ENCODE peak calls at places on chromosome 7, in nine cellular contexts. U is A549, T is K562, Z is HepG2, P is suprapubic skin, D is stomach, O is ovary, J is tibial nerve, Y is SK-N-SH. V is an unnamed sample.

GRCh38 chr7:11754933-11755332 is 77.1 kb downstream of the THSD7A start:
- DNase-seq in Y (no peak), Z (no peak), J (no peak), T (no peak), D (no peak), U (no peak), P (no peak), O (no peak), V (no peak)

GRCh38 chr7:141231018-141231792 is 157.3 kb downstream of the TMEM178B start:
- DNase-seq in Z (peak), P (peak), D (no peak), J (no peak), T (no peak), O (no peak), Y (peak), U (peak), V (no peak)

GRCh38 chr7:80182630-80183276 is 48.1 kb downstream of the GNAI1 start:
- DNase-seq in Y (no peak), J (no peak), T (no peak), O (no peak), D (no peak), Z (no peak), P (no peak), U (no peak), V (no peak)

GRCh38 chr7:21071570-21071969 is 284.9 kb upstream of the SP8 start:
- DNase-seq in U (no peak), T (no peak), Z (no peak), D (no peak), P (no peak), J (no peak), Y (no peak), O (no peak), V (no peak)

GRCh38 chr7:30655096-30655970 is 26.9 kb downstream of the CRHR2 start:
- DNase-seq in T (no peak), Y (no peak), D (peak), P (peak), O (no peak), Z (no peak), U (no peak), J (no peak), V (peak)

GRCh38 chr7:55140221-55140980 is 121.6 kb downstream of the EGFR start:
- DNase-seq in Y (no peak), J (no peak), Z (no peak), T (no peak), U (no peak), D (no peak), P (no peak), O (no peak), V (peak)

GRCh38 chr7:46784746-46785145 is 797.2 kb downstream of the TNS3 start:
- DNase-seq in O (no peak), T (no peak), J (no peak), P (no peak), U (no peak), D (no peak), Z (no peak), Y (no peak), V (no peak)

GRCh38 chr7:665751-666453 is 60.6 kb upstream of the DNAAF5 start:
- DNase-seq in U (no peak), D (no peak), O (peak), P (no peak), J (no peak), Y (peak), T (no peak), Z (no peak), V (peak)

DNA sequence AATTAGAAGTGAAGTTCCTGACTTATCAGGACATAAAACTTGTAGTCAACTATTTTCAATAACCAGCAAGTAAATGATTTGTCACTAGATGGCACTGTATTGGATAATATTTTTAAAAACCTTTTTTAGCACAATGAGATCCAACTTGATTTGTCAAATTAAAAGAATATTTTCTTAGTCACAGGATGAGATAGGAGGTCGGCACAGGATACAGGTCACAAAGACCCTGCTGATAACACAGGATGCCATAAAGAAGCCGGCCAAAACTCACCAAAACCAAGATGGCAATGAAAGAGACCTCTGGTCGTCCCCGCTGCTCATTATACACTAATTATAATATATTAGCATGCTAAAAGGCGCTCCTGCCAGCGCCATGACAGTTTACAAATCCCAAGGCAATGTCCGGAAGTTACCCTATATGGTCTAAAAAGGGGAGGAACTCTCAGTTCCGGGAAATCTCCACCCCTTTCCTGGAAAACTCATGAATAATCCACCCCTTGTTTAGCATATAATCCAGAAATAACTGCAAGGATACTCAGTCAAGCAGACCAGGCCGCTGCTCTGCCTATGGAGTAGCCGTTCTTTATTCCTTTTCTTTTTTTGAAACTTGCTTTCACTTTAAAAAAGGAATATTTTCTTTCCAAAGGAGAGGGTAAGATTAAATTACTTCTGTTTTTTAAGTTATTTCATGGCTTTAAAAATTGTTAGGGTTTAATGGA is 255.7 kb upstream of the MKLN1 start:
- DNase-seq in U (no peak), P (no peak), Z (no peak), O (peak), J (peak), D (peak), T (peak), Y (peak), V (no peak)
- TF ChIP-seq CTCF in U (peak), P (peak), Z (no peak), O (no peak), J (peak), D (no peak), T (peak), Y (peak), V (no peak)

DNA sequence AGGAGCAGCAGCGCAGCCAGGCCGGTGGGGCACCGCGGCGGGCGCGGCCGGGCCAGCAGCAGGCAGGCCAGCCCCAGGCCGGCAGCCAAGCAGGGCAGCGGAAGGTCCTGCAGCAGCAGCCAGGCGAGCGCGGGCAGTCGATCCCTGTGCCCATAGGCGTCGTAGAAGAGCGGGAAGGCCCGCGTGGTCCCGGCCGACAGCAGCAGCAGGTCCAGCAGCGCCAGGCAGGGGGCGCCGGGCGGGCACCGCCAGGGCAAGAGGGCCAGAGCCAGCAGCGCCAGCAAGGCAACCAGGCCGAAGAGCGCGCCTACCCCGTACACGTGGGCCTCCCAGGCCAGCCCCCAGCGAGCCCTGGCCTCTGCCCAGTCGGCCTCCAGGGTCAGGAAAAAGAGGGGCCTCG is 8.4 kb upstream of the RBM28 start:
- DNase-seq in O (peak), D (peak), J (no peak), Z (peak), P (no peak), U (no peak), Y (peak), T (no peak), V (peak)
- TF ChIP-seq EP300 in O (no peak), D (no peak), J (no peak), Z (no peak), P (no peak), U (no peak), Y (no peak), T (no peak), V (no peak)

GRCh38 chr7:112381311-112382091 is 68.8 kb upstream of the IFRD1 start:
- DNase-seq in P (no peak), T (no peak), U (no peak), O (no peak), Z (no peak), Y (no peak), D (no peak), J (no peak), V (no peak)

GRCh38 chr7:112386619-112387018 is 63.6 kb upstream of the IFRD1 start:
- DNase-seq in D (no peak), Z (no peak), Y (no peak), J (no peak), U (no peak), O (no peak), T (no peak), P (no peak), V (no peak)

DNA sequence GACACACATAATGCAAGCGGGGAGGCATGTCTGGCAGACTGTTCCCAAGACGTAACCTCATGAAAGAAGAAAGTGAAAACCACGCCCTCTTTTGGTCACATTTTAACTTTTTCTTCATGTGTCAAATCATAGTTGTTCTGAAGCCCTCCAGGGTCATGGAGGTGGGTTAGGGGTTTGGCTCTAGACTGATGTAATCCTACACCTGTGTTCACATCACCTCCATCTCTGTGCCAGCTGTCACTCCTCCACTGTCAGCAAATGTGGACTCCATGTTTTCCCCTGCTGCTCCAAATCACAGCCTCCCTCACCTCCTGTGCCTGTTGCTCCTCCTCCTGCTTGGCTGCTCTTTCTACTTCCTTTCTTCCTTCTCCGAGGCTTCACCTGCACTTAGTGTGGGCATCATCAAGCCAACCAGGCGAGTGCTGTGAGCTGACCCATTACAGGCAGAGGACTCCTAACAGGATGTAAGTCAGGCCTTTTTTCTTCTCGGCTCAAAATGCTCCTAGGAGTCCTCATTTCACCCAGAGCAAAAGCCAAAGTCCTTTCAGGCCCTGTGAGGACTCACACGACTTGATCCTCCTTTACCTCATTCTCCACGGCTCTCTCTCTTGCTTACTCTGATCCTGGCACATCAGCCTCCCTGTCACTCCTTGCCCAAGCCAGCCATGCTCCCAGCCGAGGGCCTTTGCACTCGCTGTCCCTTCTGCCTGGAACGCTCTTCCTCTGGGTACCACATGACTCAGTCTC is 66.4 kb upstream of the IFRD1 start:
- DNase-seq in T (no peak), P (no peak), J (no peak), U (no peak), Y (no peak), Z (no peak), D (no peak), O (no peak), V (no peak)
- TF ChIP-seq CTCF in T (peak), P (no peak), J (no peak), U (no peak), Y (peak), Z (peak), D (no peak), O (no peak), V (no peak)

GRCh38 chr7:41193738-41194287 is 509.1 kb downstream of the INHBA start:
- DNase-seq in Y (peak), U (no peak), T (no peak), P (no peak), Z (no peak), J (no peak), O (no peak), D (no peak), V (no peak)

GRCh38 chr7:41190615-41191014 is 512.3 kb downstream of the INHBA start:
- DNase-seq in D (no peak), Z (no peak), J (no peak), P (no peak), T (no peak), Y (no peak), U (no peak), O (no peak), V (no peak)

GRCh38 chr7:41187322-41187721 is 515.6 kb downstream of the INHBA start:
- DNase-seq in Z (no peak), Y (no peak), U (no peak), D (no peak), O (no peak), P (no peak), T (no peak), J (no peak), V (no peak)

GRCh38 chr7:41188163-41189130 is 514.4 kb downstream of the INHBA start:
- DNase-seq in P (no peak), T (no peak), Z (no peak), J (no peak), D (no peak), Y (no peak), U (no peak), O (no peak), V (no peak)

GRCh38 chr7:41189866-41190265 is 513.0 kb downstream of the INHBA start:
- DNase-seq in T (no peak), U (peak), P (no peak), D (no peak), Y (no peak), O (no peak), J (no peak), Z (no peak), V (no peak)
- TF ChIP-seq EP300 in T (no peak), U (no peak), P (no peak), D (no peak), Y (peak), O (no peak), J (no peak), Z (no peak), V (no peak)

GRCh38 chr7:117674617-117675016 is 194.8 kb downstream of the CFTR start:
- DNase-seq in Y (no peak), D (no peak), O (no peak), Z (no peak), J (no peak), U (no peak), P (no peak), T (no peak), V (no peak)

GRCh38 chr7:117673367-117673766 is 193.5 kb downstream of the CFTR start:
- DNase-seq in D (peak), O (no peak), U (no peak), Y (no peak), T (no peak), Z (no peak), P (no peak), J (no peak), V (no peak)

GRCh38 chr7:117675519-117676137 is 195.8 kb downstream of the CFTR start:
- DNase-seq in Z (no peak), U (no peak), J (no peak), Y (no peak), D (no peak), T (no peak), P (no peak), O (no peak), V (no peak)

GRCh38 chr7:117672433-117672832 is 192.6 kb downstream of the CFTR start:
- DNase-seq in J (no peak), P (no peak), O (no peak), D (no peak), U (no peak), Y (no peak), Z (no peak), T (no peak), V (no peak)

GRCh38 chr7:117673839-117674238 is 194.0 kb downstream of the CFTR start:
- DNase-seq in U (peak), J (no peak), P (no peak), T (no peak), Z (peak), O (no peak), Y (peak), D (no peak), V (no peak)
- TF ChIP-seq CTCF in U (peak), J (no peak), P (no peak), T (peak), Z (peak), O (no peak), Y (peak), D (no peak), V (no peak)

GRCh38 chr7:116562529-116563121 is 37.8 kb downstream of the CAV1 start:
- DNase-seq in U (no peak), Z (no peak), J (no peak), T (no peak), D (no peak), O (no peak), P (no peak), Y (no peak), V (no peak)
- TF ChIP-seq EP300 in U (no peak), Z (no peak), J (no peak), T (no peak), D (no peak), O (no peak), P (no peak), Y (no peak), V (no peak)

GRCh38 chr7:19442016-19442785 is 266.6 kb downstream of the POLR1F start:
- DNase-seq in Y (peak), U (peak), J (no peak), O (no peak), T (no peak), Z (no peak), P (no peak), D (no peak), V (no peak)
- TF ChIP-seq CTCF in Y (peak), U (peak), J (no peak), O (no peak), T (no peak), Z (no peak), P (no peak), D (no peak), V (no peak)

GRCh38 chr7:102117743-102118142 is 168.9 kb upstream of the SH2B2 start:
- DNase-seq in J (no peak), U (no peak), P (no peak), D (no peak), Z (no peak), O (no peak), T (no peak), Y (peak), V (no peak)
- TF ChIP-seq EP300 in J (no peak), U (no peak), P (no peak), D (no peak), Z (no peak), O (no peak), T (no peak), Y (no peak), V (no peak)

GRCh38 chr7:2938514-2939192 is 94.5 kb upstream of the GNA12 start:
- DNase-seq in P (peak), O (no peak), Z (no peak), D (no peak), U (no peak), Y (no peak), T (no peak), J (no peak), V (peak)
- TF ChIP-seq CTCF in P (no peak), O (no peak), Z (no peak), D (no peak), U (no peak), Y (no peak), T (no peak), J (no peak), V (no peak)

GRCh38 chr7:22231141-22231540 is 125.8 kb downstream of the RAPGEF5 start:
- DNase-seq in O (no peak), Y (no peak), U (no peak), P (no peak), Z (no peak), T (no peak), D (no peak), J (no peak), V (no peak)
- TF ChIP-seq EP300 in O (no peak), Y (no peak), U (no peak), P (no peak), Z (no peak), T (no peak), D (no peak), J (no peak), V (no peak)